ENCODE peak calls at places on chromosomes 6 and 20, in five cellular contexts. Z is heart right ventricle, O is GM12865, M is right lobe of liver, W is mesothelial cell of epicardium. G is an unnamed sample.

GRCh38 chr6:21185849-21186478 is 407.6 kb upstream of the SOX4 start:
- DNase-seq in Z (no peak), O (no peak), M (no peak), W (no peak), G (no peak)

GRCh38 chr6:35242906-35243305 is 16.6 kb upstream of the ZNF76 start:
- DNase-seq in Z (no peak), O (no peak), M (no peak), W (no peak), G (no peak)

GRCh38 chr20:5772704-5773103 is 22.5 kb downstream of the SHLD1 start:
- DNase-seq in Z (no peak), O (no peak), M (no peak), W (no peak), G (no peak)

GRCh38 chr6:110430236-110430635 is 14.9 kb upstream of the DDO start:
- DNase-seq in Z (no peak), O (no peak), M (no peak), W (no peak), G (no peak)

GRCh38 chr6:133396630-133397335 is 155.6 kb downstream of the EYA4 start:
- DNase-seq in Z (no peak), O (no peak), M (no peak), W (no peak), G (no peak)

GRCh38 chr6:149890629-149891045 is 7.3 kb downstream of the RAET1E start:
- DNase-seq in Z (no peak), O (no peak), M (no peak), W (no peak), G (no peak)

GRCh38 chr6:25456249-25456648 is 177.1 kb downstream of the CARMIL1 start:
- DNase-seq in Z (no peak), O (no peak), M (no peak), W (no peak), G (no peak)

GRCh38 chr20:47251154-47252020 is 105.1 kb downstream of the ZMYND8 start:
- DNase-seq in Z (no peak), O (no peak), M (no peak), W (no peak), G (no peak)

GRCh38 chr6:143248359-143248758 is 187.7 kb downstream of the AIG1 start:
- DNase-seq in Z (no peak), O (no peak), M (no peak), W (no peak), G (no peak)

GRCh38 chr6:93562566-93562965 is 143.2 kb upstream of the EPHA7 start:
- DNase-seq in Z (no peak), O (no peak), M (no peak), W (no peak), G (no peak)

GRCh38 chr20:63598479-63599395 is 24.7 kb upstream of the HELZ2 start:
- DNase-seq in Z (no peak), O (no peak), M (no peak), W (no peak), G (no peak)

GRCh38 chr6:119453242-119453641 is 103.7 kb upstream of the MAN1A1 start:
- DNase-seq in Z (no peak), O (no peak), M (no peak), W (no peak), G (no peak)

GRCh38 chr20:48923149-48923718 is 1.7 kb downstream of the ARFGEF2 start:
- DNase-seq in Z (no peak), O (no peak), M (no peak), W (no peak), G (no peak)

GRCh38 chr20:13022401-13023170 is 13.8 kb downstream of the SPTLC3 start:
- DNase-seq in Z (no peak), O (no peak), M (no peak), W (no peak), G (no peak)

GRCh38 chr6:48069280-48069679 is 41.7 kb downstream of the PTCHD4 start:
- DNase-seq in Z (no peak), O (peak; percentile 2), M (no peak), W (no peak), G (no peak)

GRCh38 chr6:32551410-32551809 is 21.3 kb upstream of the HLA-DRB5 start:
- DNase-seq in Z (peak; percentile 6), O (no peak), M (no peak), W (no peak), G (no peak)

GRCh38 chr6:56683882-56684281 is 41.2 kb upstream of the DST start:
- DNase-seq in Z (peak; percentile 59), O (no peak), M (peak; percentile 66), W (no peak), G (no peak)

GRCh38 chr6:26272171-26272631 is 92.8 kb upstream of the BTN3A2 start:
- DNase-seq in Z (peak; percentile 18), O (peak; percentile 76), M (peak; percentile 51), W (peak; percentile 28), G (no peak)

GRCh38 chr6:137870744-137871247 is 3.7 kb downstream of the TNFAIP3 start:
- DNase-seq in Z (no peak), O (peak; percentile 87), M (no peak), W (no peak), G (no peak)

GRCh38 chr20:21353236-21353635 is 44.1 kb downstream of the NKX2-4 start:
- DNase-seq in Z (no peak), O (no peak), M (no peak), W (no peak), G (no peak)

GRCh38 chr6:136723780-136724179 is 68.5 kb downstream of the MAP3K5 start:
- DNase-seq in Z (no peak), O (peak; percentile 70), M (no peak), W (no peak), G (no peak)

GRCh38 chr6:1738682-1739081 is 129.0 kb downstream of the FOXC1 start:
- DNase-seq in Z (no peak), O (no peak), M (no peak), W (no peak), G (no peak)

GRCh38 chr6:123804771-123805540 is 1.3 kb downstream of the NKAIN2 start:
- DNase-seq in Z (no peak), O (no peak), M (no peak), W (no peak), G (no peak)

GRCh38 chr6:90355965-90356364 is 59.3 kb upstream of the BACH2 start:
- DNase-seq in Z (no peak), O (no peak), M (peak; percentile 62), W (no peak), G (no peak)

GRCh38 chr6:140320081-140320798 is 945.8 kb upstream of the CITED2 start:
- DNase-seq in Z (no peak), O (no peak), M (no peak), W (no peak), G (no peak)

GRCh38 chr20:63215101-63216040 is 560 bp downstream of the YTHDF1 start:
- DNase-seq in Z (no peak), O (peak; percentile 40), M (no peak), W (no peak), G (no peak)

GRCh38 chr20:48075591-48076174 is 290.4 kb upstream of the SULF2 start:
- DNase-seq in Z (no peak), O (no peak), M (no peak), W (no peak), G (no peak)

GRCh38 chr6:101351173-101351572 is 42.3 kb upstream of the GRIK2 start:
- DNase-seq in Z (no peak), O (no peak), M (no peak), W (no peak), G (no peak)

GRCh38 chr6:63121166-63121565 is 90.1 kb upstream of the FKBP1C start:
- DNase-seq in Z (no peak), O (peak; percentile 6), M (no peak), W (no peak), G (no peak)

GRCh38 chr6:85679445-85680123 is 36.9 kb upstream of the SYNCRIP start:
- DNase-seq in Z (no peak), O (peak; percentile 40), M (no peak), W (no peak), G (no peak)

GRCh38 chr6:117847912-117848311 is 59.2 kb upstream of the SLC35F1 start:
- DNase-seq in Z (no peak), O (no peak), M (no peak), W (no peak), G (no peak)

GRCh38 chr6:25107218-25107617 is 171.5 kb upstream of the RIPOR2 start:
- DNase-seq in Z (no peak), O (peak; percentile 55), M (no peak), W (no peak), G (no peak)

GRCh38 chr6:54291146-54291545 is 17.1 kb upstream of the TINAG start:
- DNase-seq in Z (no peak), O (peak; percentile 35), M (no peak), W (no peak), G (no peak)

GRCh38 chr6:111781055-111781708 is 92.1 kb downstream of the FYN start:
- DNase-seq in Z (no peak), O (no peak), M (no peak), W (no peak), G (no peak)

GRCh38 chr20:47406849-47407682 is 50.6 kb upstream of the ZMYND8 start:
- DNase-seq in Z (no peak), O (no peak), M (no peak), W (no peak), G (no peak)

GRCh38 chr6:56642366-56643261 is at the start of gene DST:
- DNase-seq in Z (no peak), O (no peak), M (no peak), W (no peak), G (no peak)

GRCh38 chr6:340991-341827 is 48.9 kb downstream of the DUSP22 start:
- DNase-seq in Z (peak; percentile 29), O (peak; percentile 63), M (no peak), W (no peak), G (peak; percentile 75)

GRCh38 chr6:17042422-17043147 is 59.3 kb upstream of the STMND1 start:
- DNase-seq in Z (peak; percentile 17), O (no peak), M (peak; percentile 63), W (no peak), G (no peak)
- TF ChIP-seq CTCF in Z (peak; percentile 44), O (no peak), M (peak; percentile 53), W (no peak), G (no peak)

DNA sequence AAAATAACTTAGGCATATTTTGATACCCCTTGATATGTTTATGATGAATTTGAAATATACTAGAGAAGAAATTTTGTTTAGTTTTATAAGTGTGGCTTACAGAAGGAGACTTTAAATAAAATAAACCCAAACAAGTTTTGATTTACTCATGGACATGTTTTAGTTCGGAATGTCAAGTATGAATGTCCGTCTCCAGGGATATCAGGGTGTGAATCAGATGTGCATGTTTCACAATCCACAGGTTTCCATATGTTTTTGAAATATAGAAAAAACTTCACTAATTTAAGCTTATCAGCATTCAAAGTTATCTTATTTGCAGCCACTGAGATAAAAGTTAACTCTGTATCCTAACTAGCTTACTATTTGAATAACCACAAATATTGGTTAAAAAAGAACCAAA is 51.5 kb downstream of the PLCB1 start:
- DNase-seq in Z (no peak), O (no peak), M (no peak), W (no peak), G (no peak)
- TF ChIP-seq CTCF in Z (no peak), O (no peak), M (no peak), W (no peak), G (no peak)

GRCh38 chr20:24705486-24705885 is 236.1 kb downstream of the SYNDIG1 start:
- DNase-seq in Z (no peak), O (no peak), M (no peak), W (no peak), G (no peak)
- TF ChIP-seq CTCF in Z (no peak), O (no peak), M (no peak), W (no peak), G (no peak)

GRCh38 chr20:32034581-32035397 is 17.3 kb upstream of the HCK start:
- DNase-seq in Z (no peak), O (peak; percentile 56), M (no peak), W (no peak), G (peak; percentile 83)
- TF ChIP-seq CTCF in Z (peak; percentile 36), O (peak; percentile 55), M (no peak), W (no peak), G (peak; percentile 33)